ENCODE peak calls at places on chromosomes 4 and X, in four cellular contexts. V, Z, W and N are unnamed samples.
A peak's percentile ranks its signal among the peaks of the same experiment; 100 is the strongest.

GRCh38 chr4:188008377-188008776 is 12.8 kb downstream of the ZFP42 start:
- DNase-seq in V (no peak), Z (peak; percentile 59), W (no peak), N (no peak)

GRCh38 chr4:104728380-104729122 is 233.9 kb upstream of the CXXC4 start:
- DNase-seq in V (no peak), Z (peak; percentile 85), W (no peak), N (no peak)

GRCh38 chr4:579543-580175 is 3.6 kb upstream of the TMEM271 start:
- DNase-seq in V (no peak), Z (no peak), W (no peak), N (no peak)

GRCh38 chrX:70088281-70088680 is 26.0 kb downstream of the OTUD6A start:
- DNase-seq in V (no peak), Z (no peak), W (no peak), N (no peak)

GRCh38 chr4:178917756-178918155 is 1475.5 kb upstream of the AGA start:
- DNase-seq in V (no peak), Z (no peak), W (peak; percentile 37), N (no peak)

GRCh38 chr4:73653695-73654106 is 33.5 kb upstream of the RASSF6 start:
- DNase-seq in V (no peak), Z (peak; percentile 29), W (no peak), N (no peak)

GRCh38 chrX:139204903-139205667 is 325.5 kb upstream of the F9 start:
- DNase-seq in V (no peak), Z (peak; percentile 14), W (peak; percentile 73), N (no peak)

GRCh38 chrX:119382606-119383005 is 16.5 kb upstream of the SLC25A43 start:
- DNase-seq in V (no peak), Z (no peak), W (no peak), N (no peak)

GRCh38 chrX:105874790-105875189 is 52.5 kb downstream of the NRK start:
- DNase-seq in V (no peak), Z (no peak), W (no peak), N (no peak)

GRCh38 chr4:128718793-128719192 is 90.7 kb upstream of the JADE1 start:
- DNase-seq in V (no peak), Z (no peak), W (no peak), N (no peak)

GRCh38 chr4:153553155-153553819 is 87.1 kb downstream of the TMEM131L start:
- DNase-seq in V (no peak), Z (no peak), W (no peak), N (no peak)

GRCh38 chr4:153555730-153556440 is 89.7 kb downstream of the TMEM131L start:
- DNase-seq in V (peak; percentile 91), Z (no peak), W (no peak), N (no peak)

GRCh38 chr4:153560918-153561317 is 94.8 kb downstream of the TMEM131L start:
- DNase-seq in V (no peak), Z (no peak), W (no peak), N (no peak)

GRCh38 chr4:153553820-153554173 is 87.6 kb downstream of the TMEM131L start:
- DNase-seq in V (no peak), Z (no peak), W (no peak), N (no peak)

GRCh38 chr4:153556441-153556815 is 90.3 kb downstream of the TMEM131L start:
- DNase-seq in V (no peak), Z (no peak), W (no peak), N (no peak)
- H3K4me1 ChIP-seq in V (peaks cover 31% of the 10 kb centered on the region), Z (peaks cover 8% of the 10 kb centered on the region), W (no peaks in the 10 kb centered on the region), N (no peaks in the 10 kb centered on the region)

GRCh38 chr4:123599061-123599919 is 202.7 kb downstream of the SPRY1 start:
- DNase-seq in V (no peak), Z (no peak), W (no peak), N (no peak)

GRCh38 chr4:123600921-123601904 is 204.6 kb downstream of the SPRY1 start:
- DNase-seq in V (no peak), Z (no peak), W (no peak), N (no peak)

GRCh38 chr4:123602007-123602406 is 205.4 kb downstream of the SPRY1 start:
- DNase-seq in V (no peak), Z (no peak), W (no peak), N (no peak)

GRCh38 chr4:123600426-123600825 is 203.8 kb downstream of the SPRY1 start:
- DNase-seq in V (no peak), Z (no peak), W (no peak), N (no peak)

DNA sequence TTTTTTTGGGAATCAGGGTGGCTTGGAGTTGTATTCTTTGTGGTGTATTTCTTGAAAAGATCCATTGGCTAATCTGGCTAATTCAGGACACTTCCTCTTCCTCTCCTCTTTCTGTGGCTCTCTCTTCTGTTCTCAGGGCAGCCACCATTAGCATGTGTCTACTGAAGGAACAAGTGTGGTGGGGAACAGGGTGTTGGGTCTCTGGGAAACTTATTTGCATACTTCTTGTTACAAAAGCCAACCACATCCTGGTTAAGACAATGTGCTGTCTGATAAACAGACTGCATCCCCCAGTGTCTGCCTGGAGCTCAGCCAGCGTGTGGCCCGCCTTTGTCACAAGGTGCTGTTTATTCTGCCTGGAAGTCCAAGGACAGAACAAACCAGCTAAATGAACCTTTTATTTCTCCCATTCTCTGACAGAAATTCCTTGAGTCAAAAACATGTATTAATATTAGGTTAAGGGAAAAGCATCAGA is 203.4 kb downstream of the SPRY1 start:
- DNase-seq in V (peak; percentile 73), Z (no peak), W (peak; percentile 60), N (peak; percentile 65)
- H3K4me1 ChIP-seq in V (peaks cover 10% of the 10 kb centered on the region), Z (peaks cover 28% of the 10 kb centered on the region), W (no peaks in the 10 kb centered on the region), N (peaks cover 21% of the 10 kb centered on the region)

GRCh38 chrX:154061801-154062200 is 35.7 kb downstream of the MECP2 start:
- DNase-seq in V (no peak), Z (no peak), W (no peak), N (no peak)
- H3K4me1 ChIP-seq in V (peaks cover 41% of the 10 kb centered on the region), Z (peaks cover 15% of the 10 kb centered on the region), W (no peaks in the 10 kb centered on the region), N (peaks cover 92% of the 10 kb centered on the region)

GRCh38 chr4:86971355-86971683 is 36.5 kb downstream of the AFF1 start:
- DNase-seq in V (no peak), Z (no peak), W (no peak), N (no peak)
- H3K4me1 ChIP-seq in V (peaks cover 34% of the 10 kb centered on the region), Z (peaks cover 41% of the 10 kb centered on the region), W (peaks cover 17% of the 10 kb centered on the region), N (peaks cover 51% of the 10 kb centered on the region)

DNA sequence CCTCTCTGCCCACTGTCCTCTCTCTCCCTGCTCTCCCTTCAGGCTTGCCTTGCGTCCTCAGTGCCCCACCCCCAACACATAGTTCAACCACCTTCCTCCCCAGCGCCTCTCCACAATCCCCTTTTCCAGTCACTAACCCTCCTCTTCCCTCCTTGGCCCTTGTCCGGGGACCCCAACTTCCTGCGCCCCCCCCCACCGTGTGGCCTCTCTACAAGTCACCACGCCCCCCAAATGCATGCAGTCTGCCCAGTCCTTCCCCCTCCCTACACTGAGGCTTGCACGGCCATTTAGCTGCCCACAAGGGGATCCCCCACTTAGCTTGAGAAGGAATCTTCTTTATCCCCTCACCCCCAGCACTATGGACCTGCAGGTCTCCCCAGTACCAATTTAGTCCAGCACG is 569 bp downstream of the CXCR3 start:
- DNase-seq in V (no peak), Z (no peak), W (no peak), N (peak; percentile 42)
- H3K4me1 ChIP-seq in V (peaks cover 4% of the 10 kb centered on the region), Z (no peaks in the 10 kb centered on the region), W (no peaks in the 10 kb centered on the region), N (peaks cover 58% of the 10 kb centered on the region)

GRCh38 chr4:41158756-41159155 is 55.6 kb downstream of the APBB2 start:
- DNase-seq in V (no peak), Z (no peak), W (no peak), N (no peak)

GRCh38 chr4:41161355-41161754 is 53.0 kb downstream of the APBB2 start:
- DNase-seq in V (no peak), Z (no peak), W (no peak), N (no peak)

GRCh38 chr4:41158274-41158673 is 56.1 kb downstream of the APBB2 start:
- DNase-seq in V (no peak), Z (no peak), W (no peak), N (no peak)

GRCh38 chr4:41160856-41161255 is 53.5 kb downstream of the APBB2 start:
- DNase-seq in V (no peak), Z (no peak), W (no peak), N (no peak)

DNA sequence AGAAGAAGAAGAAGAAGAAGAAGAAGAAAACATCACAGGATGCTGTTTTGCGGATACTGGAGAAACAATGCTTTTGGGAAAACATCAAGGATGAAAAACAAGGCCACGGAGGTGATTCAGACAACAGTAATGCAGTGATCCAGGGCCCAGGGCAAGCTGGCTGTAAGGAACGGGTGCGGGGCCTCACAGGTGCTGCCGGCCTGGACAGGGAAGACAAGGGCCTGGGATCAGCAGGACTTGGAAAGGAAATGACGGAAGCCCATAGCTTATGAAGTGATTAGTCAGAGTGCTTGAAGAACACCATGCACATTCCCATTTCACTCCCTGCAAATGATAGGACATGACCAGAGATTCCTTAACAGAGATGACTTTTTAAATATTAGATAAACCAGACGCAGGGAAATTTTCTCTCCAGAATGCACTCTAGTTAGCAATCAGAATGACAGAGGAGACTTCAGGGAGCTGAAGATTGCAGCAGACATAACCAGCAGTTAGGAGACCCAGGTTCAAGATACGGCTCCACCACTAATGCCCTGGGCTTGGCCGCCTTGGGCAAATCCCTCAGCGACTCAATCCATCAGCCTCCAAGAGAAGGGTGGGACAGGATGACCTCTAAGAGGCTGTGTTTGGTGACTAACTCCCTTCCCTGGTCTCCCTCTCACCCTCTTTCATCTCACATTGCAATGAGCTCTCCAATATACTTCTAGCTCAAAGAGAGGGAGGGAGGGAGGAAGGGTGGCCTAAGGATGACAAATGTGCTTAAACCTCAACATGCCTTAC is 54.1 kb downstream of the APBB2 start:
- DNase-seq in V (no peak), Z (peak; percentile 80), W (peak; percentile 53), N (no peak)
- H3K4me1 ChIP-seq in V (peaks cover 32% of the 10 kb centered on the region), Z (peaks cover 39% of the 10 kb centered on the region), W (no peaks in the 10 kb centered on the region), N (no peaks in the 10 kb centered on the region)

DNA sequence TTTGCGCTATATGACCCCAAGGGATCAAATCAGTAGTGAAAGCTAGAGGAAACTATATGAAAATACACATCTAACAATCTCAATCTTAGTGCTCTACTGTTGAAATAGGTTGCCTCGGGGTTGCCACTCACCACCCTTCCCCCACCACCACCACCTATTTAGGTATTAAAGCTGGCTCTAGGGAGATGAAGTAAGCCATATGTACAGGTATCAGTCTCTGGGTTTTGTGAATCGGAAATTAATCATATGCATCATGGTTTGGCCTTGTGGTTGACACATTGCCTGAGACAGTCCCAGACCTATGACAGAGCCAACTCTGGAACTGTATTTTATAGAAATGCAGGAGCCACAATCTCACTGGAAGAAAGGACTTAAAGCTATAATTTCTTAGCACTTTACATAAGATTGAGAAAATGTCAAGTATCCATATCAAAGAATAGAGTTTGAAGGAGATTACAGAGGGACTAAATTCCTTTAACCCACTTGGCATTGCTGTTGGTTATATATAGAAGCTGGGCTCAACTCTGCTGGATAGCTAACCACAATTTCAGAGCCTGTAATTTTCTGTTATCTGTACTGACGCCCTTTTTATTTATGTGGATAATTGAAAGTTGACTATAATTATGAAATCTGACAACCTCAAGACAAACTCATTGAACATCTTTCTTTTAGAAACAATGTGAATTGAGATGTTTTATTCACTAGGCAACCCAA is 26.7 kb upstream of the BMP2K start:
- DNase-seq in V (no peak), Z (no peak), W (no peak), N (no peak)
- H3K4me1 ChIP-seq in V (no peaks in the 10 kb centered on the region), Z (no peaks in the 10 kb centered on the region), W (no peaks in the 10 kb centered on the region), N (no peaks in the 10 kb centered on the region)

GRCh38 chr4:121790976-121791375 is 10.1 kb upstream of the EXOSC9 start:
- DNase-seq in V (no peak), Z (no peak), W (no peak), N (no peak)

GRCh38 chr4:121791481-121791880 is 9.6 kb upstream of the EXOSC9 start:
- DNase-seq in V (no peak), Z (no peak), W (no peak), N (no peak)

GRCh38 chr4:121788896-121789295 is 12.2 kb upstream of the EXOSC9 start:
- DNase-seq in V (no peak), Z (no peak), W (no peak), N (no peak)

GRCh38 chr4:121789960-121790829 is 10.9 kb upstream of the EXOSC9 start:
- DNase-seq in V (no peak), Z (no peak), W (no peak), N (no peak)

GRCh38 chr4:121789470-121789869 is 11.7 kb upstream of the EXOSC9 start:
- DNase-seq in V (no peak), Z (no peak), W (no peak), N (no peak)
- H3K4me1 ChIP-seq in V (peaks cover 6% of the 10 kb centered on the region), Z (peaks cover 31% of the 10 kb centered on the region), W (peaks cover 5% of the 10 kb centered on the region), N (no peaks in the 10 kb centered on the region)